ENCODE peak calls at places on chromosome 16, in ten cellular contexts. W, V, J, K, G, Q, O, T, L and D are unnamed samples.

GRCh38 chr16:85162478-85163277 is 50.4 kb upstream of the CIBAR2 start:
- DNase-seq in W (no peak), V (peak), J (no peak), K (peak), G (no peak), Q (peak), O (no peak), T (peak), L (no peak), D (peak)

GRCh38 chr16:10895053-10895946 is 18.3 kb downstream of the CIITA start:
- DNase-seq in W (no peak), V (peak), J (no peak), K (peak), G (no peak), Q (peak), O (no peak), T (peak), L (peak), D (no peak)

GRCh38 chr16:85564277-85565051 is 48.7 kb upstream of the GSE1 start:
- DNase-seq in W (no peak), V (no peak), J (no peak), K (no peak), G (peak), Q (no peak), O (no peak), T (no peak), L (peak), D (no peak)

GRCh38 chr16:67104061-67104460 is 5.7 kb upstream of the PHAF1 start:
- DNase-seq in W (no peak), V (no peak), J (no peak), K (no peak), G (no peak), Q (peak), O (no peak), T (peak), L (no peak), D (no peak)

GRCh38 chr16:318628-319027 is 33.9 kb downstream of the AXIN1 start:
- DNase-seq in W (no peak), V (no peak), J (no peak), K (no peak), G (no peak), Q (no peak), O (no peak), T (no peak), L (peak), D (no peak)

GRCh38 chr16:58022601-58023371 is 2.8 kb upstream of the MMP15 start:
- DNase-seq in W (peak), V (peak), J (no peak), K (peak), G (no peak), Q (peak), O (no peak), T (peak), L (no peak), D (peak)

GRCh38 chr16:1309888-1310831 is 724 bp downstream of the UBE2I start:
- DNase-seq in W (no peak), V (no peak), J (no peak), K (peak), G (peak), Q (peak), O (no peak), T (no peak), L (peak), D (peak)

GRCh38 chr16:9521749-9522370 is 430.4 kb downstream of the HAPSTR1 start:
- DNase-seq in W (no peak), V (no peak), J (no peak), K (no peak), G (no peak), Q (no peak), O (no peak), T (no peak), L (no peak), D (no peak)

GRCh38 chr16:48862087-48862532 is 252.1 kb upstream of the N4BP1 start:
- DNase-seq in W (no peak), V (peak), J (no peak), K (no peak), G (no peak), Q (peak), O (no peak), T (peak), L (no peak), D (no peak)

GRCh38 chr16:85014311-85014710 is 3.0 kb upstream of the ZDHHC7 start:
- DNase-seq in W (no peak), V (no peak), J (no peak), K (no peak), G (no peak), Q (no peak), O (no peak), T (no peak), L (no peak), D (no peak)

GRCh38 chr16:29915590-29916247 is 10.3 kb downstream of the KCTD13 start:
- DNase-seq in W (no peak), V (no peak), J (no peak), K (no peak), G (no peak), Q (peak), O (no peak), T (peak), L (no peak), D (no peak)

GRCh38 chr16:47613251-47613650 is 152.1 kb downstream of the PHKB start:
- DNase-seq in W (no peak), V (no peak), J (no peak), K (no peak), G (no peak), Q (no peak), O (no peak), T (no peak), L (no peak), D (no peak)

GRCh38 chr16:14088155-14088753 is 17.1 kb downstream of the MRTFB start:
- DNase-seq in W (no peak), V (no peak), J (no peak), K (no peak), G (no peak), Q (no peak), O (no peak), T (no peak), L (no peak), D (peak)

GRCh38 chr16:1713933-1714332 is 7.9 kb downstream of the MAPK8IP3 start:
- DNase-seq in W (no peak), V (no peak), J (no peak), K (no peak), G (no peak), Q (no peak), O (no peak), T (no peak), L (no peak), D (no peak)

GRCh38 chr16:74201561-74201960 is 95.1 kb upstream of the PSMD7 start:
- DNase-seq in W (peak), V (no peak), J (no peak), K (no peak), G (no peak), Q (no peak), O (no peak), T (no peak), L (no peak), D (no peak)

GRCh38 chr16:19980866-19981265 is 92.8 kb downstream of the GPR139 start:
- DNase-seq in W (no peak), V (no peak), J (no peak), K (no peak), G (no peak), Q (peak), O (no peak), T (peak), L (peak), D (no peak)

GRCh38 chr16:3698941-3699340 is 18.4 kb downstream of the TRAP1 start:
- DNase-seq in W (no peak), V (no peak), J (no peak), K (no peak), G (no peak), Q (no peak), O (no peak), T (no peak), L (no peak), D (no peak)

GRCh38 chr16:89507219-89507833 is 877 bp upstream of the SPG7 start:
- DNase-seq in W (no peak), V (no peak), J (no peak), K (no peak), G (no peak), Q (peak), O (peak), T (no peak), L (peak), D (no peak)

GRCh38 chr16:68287276-68288251 is 23.2 kb downstream of the SLC7A6OS start:
- DNase-seq in W (no peak), V (peak), J (no peak), K (no peak), G (no peak), Q (peak), O (no peak), T (peak), L (no peak), D (peak)

GRCh38 chr16:69302301-69302700 is 8.8 kb upstream of the VPS4A start:
- DNase-seq in W (no peak), V (no peak), J (no peak), K (no peak), G (no peak), Q (no peak), O (no peak), T (no peak), L (no peak), D (no peak)

GRCh38 chr16:89319883-89320716 is 102.6 kb downstream of the ZNF778 start:
- DNase-seq in W (no peak), V (peak), J (no peak), K (peak), G (peak), Q (peak), O (no peak), T (peak), L (peak), D (no peak)

GRCh38 chr16:23134274-23134673 is 15.0 kb downstream of the USP31 start:
- DNase-seq in W (no peak), V (no peak), J (no peak), K (peak), G (no peak), Q (no peak), O (no peak), T (no peak), L (peak), D (no peak)

GRCh38 chr16:57530531-57531252 is 5.7 kb downstream of the CCDC102A start:
- DNase-seq in W (no peak), V (no peak), J (no peak), K (peak), G (no peak), Q (peak), O (no peak), T (no peak), L (no peak), D (no peak)

GRCh38 chr16:30350134-30350871 is 4.8 kb downstream of the CD2BP2 start:
- DNase-seq in W (no peak), V (no peak), J (no peak), K (no peak), G (no peak), Q (no peak), O (no peak), T (peak), L (no peak), D (no peak)

GRCh38 chr16:49701867-49702494 is 153.9 kb downstream of the ZNF423 start:
- DNase-seq in W (no peak), V (peak), J (peak), K (peak), G (no peak), Q (no peak), O (no peak), T (no peak), L (no peak), D (peak)

GRCh38 chr16:873889-874288 is 73.4 kb upstream of the GNG13 start:
- DNase-seq in W (no peak), V (no peak), J (no peak), K (no peak), G (no peak), Q (no peak), O (no peak), T (no peak), L (no peak), D (no peak)

GRCh38 chr16:88405325-88406060 is 22.7 kb downstream of the ZNF469 start:
- DNase-seq in W (no peak), V (peak), J (no peak), K (peak), G (no peak), Q (no peak), O (no peak), T (no peak), L (no peak), D (peak)

GRCh38 chr16:25135239-25135878 is 23.8 kb downstream of the LCMT1 start:
- DNase-seq in W (no peak), V (peak), J (peak), K (no peak), G (no peak), Q (peak), O (no peak), T (peak), L (no peak), D (no peak)

GRCh38 chr16:88566158-88566557 is 4.0 kb upstream of the ZC3H18 start:
- DNase-seq in W (no peak), V (peak), J (no peak), K (no peak), G (peak), Q (peak), O (peak), T (no peak), L (no peak), D (no peak)

GRCh38 chr16:50263940-50264929 is 2.1 kb upstream of the ADCY7 start:
- DNase-seq in W (no peak), V (no peak), J (no peak), K (no peak), G (peak), Q (no peak), O (no peak), T (no peak), L (peak), D (peak)

GRCh38 chr16:89031715-89032659 is 55.0 kb upstream of the CBFA2T3 start:
- DNase-seq in W (no peak), V (no peak), J (no peak), K (no peak), G (peak), Q (no peak), O (no peak), T (no peak), L (no peak), D (peak)